ENCODE peak calls at places on chromosomes 12 and 14, in ten cellular contexts. One of them, this sample, is unnamed.

GRCh38 chr14:52607061-52607460 is 54.4 kb downstream of the GPR137C start:
- DNase-seq in neuronal stem cell: no peak
- DNase-seq in epithelial cell of esophagus: no peak
- DNase-seq in mammary epithelial cell: no peak
- DNase-seq in AML-193: no peak
- DNase-seq in NCI-H146: no peak
- DNase-seq in fibroblast of the aortic adventitia: no peak
- DNase-seq in T1000: no peak
- DNase-seq in stimulated activated CD8-positive, alpha-beta memory T cell treated with anti-CD3 and anti-CD28 coated beads, Interleukin-4, amount 100 ng/mL, for 24 hours: no peak
- DNase-seq in NCI-H1417 treated with DMSO at 0.1 percent for 48 hours: no peak
- DNase-seq in this sample: no peak

GRCh38 chr12:7361271-7361670 is 57.4 kb downstream of the ACSM4 start:
- DNase-seq in neuronal stem cell: no peak
- DNase-seq in epithelial cell of esophagus: no peak
- DNase-seq in mammary epithelial cell: no peak
- DNase-seq in AML-193: no peak
- DNase-seq in NCI-H146: no peak
- DNase-seq in fibroblast of the aortic adventitia: no peak
- DNase-seq in T1000: no peak
- DNase-seq in stimulated activated CD8-positive, alpha-beta memory T cell treated with anti-CD3 and anti-CD28 coated beads, Interleukin-4, amount 100 ng/mL, for 24 hours: no peak
- DNase-seq in NCI-H1417 treated with DMSO at 0.1 percent for 48 hours: no peak
- DNase-seq in this sample: no peak

GRCh38 chr14:67370830-67371229 is 10.7 kb downstream of the EIF2S1 start:
- DNase-seq in neuronal stem cell: no peak
- DNase-seq in epithelial cell of esophagus: no peak
- DNase-seq in mammary epithelial cell: no peak
- DNase-seq in AML-193: no peak
- DNase-seq in NCI-H146: no peak
- DNase-seq in fibroblast of the aortic adventitia: no peak
- DNase-seq in T1000: no peak
- DNase-seq in stimulated activated CD8-positive, alpha-beta memory T cell treated with anti-CD3 and anti-CD28 coated beads, Interleukin-4, amount 100 ng/mL, for 24 hours: no peak
- DNase-seq in NCI-H1417 treated with DMSO at 0.1 percent for 48 hours: no peak
- DNase-seq in this sample: no peak

GRCh38 chr14:103273145-103273846 is 60.7 kb upstream of the EIF5 start:
- DNase-seq in neuronal stem cell: no peak
- DNase-seq in epithelial cell of esophagus: no peak
- DNase-seq in mammary epithelial cell: no peak
- DNase-seq in AML-193: no peak
- DNase-seq in NCI-H146: no peak
- DNase-seq in fibroblast of the aortic adventitia: no peak
- DNase-seq in T1000: no peak
- DNase-seq in stimulated activated CD8-positive, alpha-beta memory T cell treated with anti-CD3 and anti-CD28 coated beads, Interleukin-4, amount 100 ng/mL, for 24 hours: no peak
- DNase-seq in NCI-H1417 treated with DMSO at 0.1 percent for 48 hours: no peak
- DNase-seq in this sample: no peak

GRCh38 chr12:13342971-13343370 is 146.4 kb downstream of the EMP1 start:
- DNase-seq in neuronal stem cell: no peak
- DNase-seq in epithelial cell of esophagus: peak; percentile 7
- DNase-seq in mammary epithelial cell: peak; percentile 66
- DNase-seq in AML-193: no peak
- DNase-seq in NCI-H146: no peak
- DNase-seq in fibroblast of the aortic adventitia: peak; percentile 46
- DNase-seq in T1000: no peak
- DNase-seq in stimulated activated CD8-positive, alpha-beta memory T cell treated with anti-CD3 and anti-CD28 coated beads, Interleukin-4, amount 100 ng/mL, for 24 hours: no peak
- DNase-seq in NCI-H1417 treated with DMSO at 0.1 percent for 48 hours: no peak
- DNase-seq in this sample: no peak

GRCh38 chr14:69658664-69659261 is 47.4 kb downstream of the SUSD6 start:
- DNase-seq in neuronal stem cell: no peak
- DNase-seq in epithelial cell of esophagus: peak; percentile 70
- DNase-seq in mammary epithelial cell: peak; percentile 88
- DNase-seq in AML-193: no peak
- DNase-seq in NCI-H146: peak; percentile 36
- DNase-seq in fibroblast of the aortic adventitia: no peak
- DNase-seq in T1000: no peak
- DNase-seq in stimulated activated CD8-positive, alpha-beta memory T cell treated with anti-CD3 and anti-CD28 coated beads, Interleukin-4, amount 100 ng/mL, for 24 hours: no peak
- DNase-seq in NCI-H1417 treated with DMSO at 0.1 percent for 48 hours: no peak
- DNase-seq in this sample: no peak

GRCh38 chr14:53531151-53531550 is 378.0 kb upstream of the DDHD1 start:
- DNase-seq in neuronal stem cell: no peak
- DNase-seq in epithelial cell of esophagus: peak; percentile 35
- DNase-seq in mammary epithelial cell: no peak
- DNase-seq in AML-193: no peak
- DNase-seq in NCI-H146: no peak
- DNase-seq in fibroblast of the aortic adventitia: no peak
- DNase-seq in T1000: no peak
- DNase-seq in stimulated activated CD8-positive, alpha-beta memory T cell treated with anti-CD3 and anti-CD28 coated beads, Interleukin-4, amount 100 ng/mL, for 24 hours: no peak
- DNase-seq in NCI-H1417 treated with DMSO at 0.1 percent for 48 hours: peak; percentile 72
- DNase-seq in this sample: no peak

GRCh38 chr12:59484575-59484974 is 111.3 kb upstream of the SLC16A7 start:
- DNase-seq in neuronal stem cell: no peak
- DNase-seq in epithelial cell of esophagus: no peak
- DNase-seq in mammary epithelial cell: no peak
- DNase-seq in AML-193: peak; percentile 37
- DNase-seq in NCI-H146: no peak
- DNase-seq in fibroblast of the aortic adventitia: no peak
- DNase-seq in T1000: no peak
- DNase-seq in stimulated activated CD8-positive, alpha-beta memory T cell treated with anti-CD3 and anti-CD28 coated beads, Interleukin-4, amount 100 ng/mL, for 24 hours: no peak
- DNase-seq in NCI-H1417 treated with DMSO at 0.1 percent for 48 hours: no peak
- DNase-seq in this sample: no peak

GRCh38 chr12:127903146-127903545 is 363.8 kb upstream of the TMEM132C start:
- DNase-seq in neuronal stem cell: no peak
- DNase-seq in epithelial cell of esophagus: no peak
- DNase-seq in mammary epithelial cell: no peak
- DNase-seq in AML-193: no peak
- DNase-seq in NCI-H146: no peak
- DNase-seq in fibroblast of the aortic adventitia: peak; percentile 72
- DNase-seq in T1000: no peak
- DNase-seq in stimulated activated CD8-positive, alpha-beta memory T cell treated with anti-CD3 and anti-CD28 coated beads, Interleukin-4, amount 100 ng/mL, for 24 hours: no peak
- DNase-seq in NCI-H1417 treated with DMSO at 0.1 percent for 48 hours: no peak
- DNase-seq in this sample: no peak

GRCh38 chr12:13948631-13949030 is 32.8 kb downstream of the GRIN2B start:
- DNase-seq in neuronal stem cell: no peak
- DNase-seq in epithelial cell of esophagus: no peak
- DNase-seq in mammary epithelial cell: no peak
- DNase-seq in AML-193: no peak
- DNase-seq in NCI-H146: no peak
- DNase-seq in fibroblast of the aortic adventitia: no peak
- DNase-seq in T1000: no peak
- DNase-seq in stimulated activated CD8-positive, alpha-beta memory T cell treated with anti-CD3 and anti-CD28 coated beads, Interleukin-4, amount 100 ng/mL, for 24 hours: no peak
- DNase-seq in NCI-H1417 treated with DMSO at 0.1 percent for 48 hours: no peak
- DNase-seq in this sample: no peak

GRCh38 chr12:95970905-95971304 is 25.2 kb downstream of the HAL start:
- DNase-seq in neuronal stem cell: no peak
- DNase-seq in epithelial cell of esophagus: peak; percentile 67
- DNase-seq in mammary epithelial cell: peak; percentile 51
- DNase-seq in AML-193: no peak
- DNase-seq in NCI-H146: no peak
- DNase-seq in fibroblast of the aortic adventitia: peak; percentile 5
- DNase-seq in T1000: no peak
- DNase-seq in stimulated activated CD8-positive, alpha-beta memory T cell treated with anti-CD3 and anti-CD28 coated beads, Interleukin-4, amount 100 ng/mL, for 24 hours: no peak
- DNase-seq in NCI-H1417 treated with DMSO at 0.1 percent for 48 hours: no peak
- DNase-seq in this sample: no peak

GRCh38 chr14:64721899-64722298 is 17.7 kb downstream of the PLEKHG3 start:
- DNase-seq in neuronal stem cell: no peak
- DNase-seq in epithelial cell of esophagus: no peak
- DNase-seq in mammary epithelial cell: no peak
- DNase-seq in AML-193: no peak
- DNase-seq in NCI-H146: no peak
- DNase-seq in fibroblast of the aortic adventitia: peak; percentile 26
- DNase-seq in T1000: no peak
- DNase-seq in stimulated activated CD8-positive, alpha-beta memory T cell treated with anti-CD3 and anti-CD28 coated beads, Interleukin-4, amount 100 ng/mL, for 24 hours: no peak
- DNase-seq in NCI-H1417 treated with DMSO at 0.1 percent for 48 hours: no peak
- DNase-seq in this sample: no peak

GRCh38 chr14:32985881-32986280 is 47.2 kb downstream of the NPAS3 start:
- DNase-seq in neuronal stem cell: no peak
- DNase-seq in epithelial cell of esophagus: no peak
- DNase-seq in mammary epithelial cell: no peak
- DNase-seq in AML-193: no peak
- DNase-seq in NCI-H146: no peak
- DNase-seq in fibroblast of the aortic adventitia: no peak
- DNase-seq in T1000: no peak
- DNase-seq in stimulated activated CD8-positive, alpha-beta memory T cell treated with anti-CD3 and anti-CD28 coated beads, Interleukin-4, amount 100 ng/mL, for 24 hours: no peak
- DNase-seq in NCI-H1417 treated with DMSO at 0.1 percent for 48 hours: no peak
- DNase-seq in this sample: no peak

GRCh38 chr12:64685605-64686004 is 73.6 kb downstream of the GNS start:
- DNase-seq in neuronal stem cell: no peak
- DNase-seq in epithelial cell of esophagus: no peak
- DNase-seq in mammary epithelial cell: no peak
- DNase-seq in AML-193: no peak
- DNase-seq in NCI-H146: no peak
- DNase-seq in fibroblast of the aortic adventitia: no peak
- DNase-seq in T1000: no peak
- DNase-seq in stimulated activated CD8-positive, alpha-beta memory T cell treated with anti-CD3 and anti-CD28 coated beads, Interleukin-4, amount 100 ng/mL, for 24 hours: no peak
- DNase-seq in NCI-H1417 treated with DMSO at 0.1 percent for 48 hours: no peak
- DNase-seq in this sample: no peak

GRCh38 chr12:32698285-32698684 is 19.2 kb downstream of the DNM1L start:
- DNase-seq in neuronal stem cell: no peak
- DNase-seq in epithelial cell of esophagus: no peak
- DNase-seq in mammary epithelial cell: no peak
- DNase-seq in AML-193: no peak
- DNase-seq in NCI-H146: peak; percentile 88
- DNase-seq in fibroblast of the aortic adventitia: no peak
- DNase-seq in T1000: no peak
- DNase-seq in stimulated activated CD8-positive, alpha-beta memory T cell treated with anti-CD3 and anti-CD28 coated beads, Interleukin-4, amount 100 ng/mL, for 24 hours: no peak
- DNase-seq in NCI-H1417 treated with DMSO at 0.1 percent for 48 hours: peak; percentile 44
- DNase-seq in this sample: no peak

GRCh38 chr12:52004042-52004648 is 2.6 kb upstream of the TAMALIN start:
- DNase-seq in neuronal stem cell: no peak
- DNase-seq in epithelial cell of esophagus: peak; percentile 63
- DNase-seq in mammary epithelial cell: peak; percentile 40
- DNase-seq in AML-193: no peak
- DNase-seq in NCI-H146: peak; percentile 59
- DNase-seq in fibroblast of the aortic adventitia: peak; percentile 70
- DNase-seq in T1000: no peak
- DNase-seq in stimulated activated CD8-positive, alpha-beta memory T cell treated with anti-CD3 and anti-CD28 coated beads, Interleukin-4, amount 100 ng/mL, for 24 hours: no peak
- DNase-seq in NCI-H1417 treated with DMSO at 0.1 percent for 48 hours: peak; percentile 25
- DNase-seq in this sample: no peak